ENCODE peak calls at places on chromosomes 6 and 20, in nine cellular contexts. W is T follicular helper cell; N is dorsolateral prefrontal cortex; K is aorta; Z is brain microvascular endothelial cell; B is T-helper 2 cell; O is NCI-H1105; L is effector CD4-positive, alpha-beta T cell; Y is AG04450. V is an unnamed sample.

GRCh38 chr6:12294851-12295536 is 4.8 kb downstream of the EDN1 start:
- DNase-seq in N (no peak), K (no peak), W (no peak), O (no peak), L (no peak), Y (no peak), B (no peak), Z (no peak), V (no peak)

GRCh38 chr6:11538049-11538798 is 675 bp downstream of the TMEM170B start:
- DNase-seq in Z (no peak), O (peak; percentile 14), Y (no peak), N (peak; percentile 61), B (peak; percentile 8), K (peak; percentile 81), W (peak; percentile 7), L (peak; percentile 7), V (peak; percentile 76)

GRCh38 chr6:150076196-150076893 is 7.4 kb upstream of the ULBP3 start:
- DNase-seq in L (no peak), B (no peak), K (no peak), O (no peak), Z (peak; percentile 23), Y (no peak), N (no peak), W (no peak), V (no peak)

GRCh38 chr20:19835533-19836222 is 77.6 kb downstream of the RIN2 start:
- DNase-seq in W (no peak), N (peak; percentile 83), K (no peak), Y (no peak), L (no peak), B (no peak), Z (no peak), O (no peak), V (no peak)

GRCh38 chr20:63318391-63319163 is 25.6 kb downstream of the COL20A1 start:
- DNase-seq in B (no peak), Y (no peak), Z (no peak), L (no peak), K (peak; percentile 67), O (no peak), W (no peak), N (peak; percentile 20), V (peak; percentile 50)

GRCh38 chr20:51352790-51353189 is 189.7 kb downstream of the NFATC2 start:
- DNase-seq in L (no peak), N (no peak), Z (no peak), B (no peak), W (no peak), Y (no peak), O (no peak), K (no peak), V (peak; percentile 32)

GRCh38 chr6:155201461-155202226 is 62.2 kb upstream of the CLDN20 start:
- DNase-seq in O (no peak), L (no peak), Z (peak; percentile 56), Y (peak; percentile 49), B (no peak), K (no peak), W (no peak), N (no peak), V (no peak)

GRCh38 chr20:32238483-32239425 is 31.1 kb downstream of the POFUT1 start:
- DNase-seq in K (peak; percentile 37), O (no peak), Z (no peak), N (no peak), Y (no peak), B (no peak), L (no peak), W (no peak), V (no peak)

GRCh38 chr6:71533939-71534379 is 245.3 kb downstream of the OGFRL1 start:
- DNase-seq in N (no peak), L (no peak), O (no peak), Y (no peak), W (no peak), Z (no peak), K (no peak), B (no peak), V (no peak)

GRCh38 chr6:95352064-95352463 is 225.3 kb upstream of the MANEA start:
- DNase-seq in K (no peak), Z (no peak), O (no peak), Y (no peak), L (no peak), B (no peak), W (no peak), N (no peak), V (no peak)

GRCh38 chr6:68559052-68559451 is 76.0 kb upstream of the ADGRB3 start:
- DNase-seq in K (no peak), Y (no peak), O (peak; percentile 68), W (no peak), B (no peak), N (no peak), Z (no peak), L (no peak), V (no peak)

GRCh38 chr6:113281014-113281810 is 575.9 kb upstream of the MARCKS start:
- DNase-seq in Y (no peak), W (no peak), O (no peak), L (no peak), B (no peak), K (no peak), Z (peak; percentile 12), N (no peak), V (no peak)

GRCh38 chr6:111805511-111806181 is 67.6 kb downstream of the FYN start:
- DNase-seq in Z (peak; percentile 67), L (no peak), N (no peak), K (no peak), Y (no peak), O (no peak), B (no peak), W (no peak), V (no peak)

GRCh38 chr6:128757961-128758360 is 125.0 kb upstream of the LAMA2 start:
- DNase-seq in N (no peak), L (no peak), B (no peak), Y (no peak), O (no peak), W (no peak), K (no peak), Z (no peak), V (no peak)

GRCh38 chr6:137416376-137417109 is 77.7 kb downstream of the OLIG3 start:
- DNase-seq in Y (no peak), O (no peak), N (no peak), Z (peak; percentile 54), W (no peak), K (no peak), B (no peak), L (no peak), V (no peak)

GRCh38 chr6:81814365-81815109 is 62.1 kb upstream of the TENT5A start:
- DNase-seq in B (no peak), Y (no peak), W (no peak), O (no peak), K (no peak), Z (no peak), L (no peak), N (no peak), V (no peak)

GRCh38 chr6:56661298-56661697 is 18.6 kb upstream of the DST start:
- DNase-seq in Z (no peak), K (no peak), L (no peak), W (no peak), B (no peak), Y (no peak), O (no peak), N (no peak), V (no peak)

GRCh38 chr6:145547596-145548325 is 187.6 kb downstream of the EPM2A start:
- DNase-seq in W (no peak), K (no peak), N (no peak), B (no peak), L (no peak), O (no peak), Y (no peak), Z (no peak), V (no peak)

GRCh38 chr20:18972251-18972876 is 158.8 kb downstream of the SCP2D1 start:
- DNase-seq in O (no peak), K (no peak), W (no peak), Z (no peak), Y (no peak), L (no peak), B (no peak), N (no peak), V (no peak)

GRCh38 chr6:48183174-48183573 is 72.2 kb upstream of the PTCHD4 start:
- DNase-seq in O (no peak), W (no peak), N (no peak), Y (no peak), B (no peak), K (no peak), L (no peak), Z (no peak), V (no peak)

GRCh38 chr6:18386302-18386976 is 711 bp upstream of the RNF144B start:
- DNase-seq in L (no peak), O (no peak), K (peak; percentile 84), W (no peak), Y (no peak), B (no peak), N (no peak), Z (no peak), V (no peak)

GRCh38 chr6:46684771-46685170 is 2.9 kb upstream of the TDRD6 start:
- DNase-seq in Z (peak; percentile 32), W (no peak), B (no peak), L (no peak), Y (no peak), O (no peak), K (no peak), N (no peak), V (no peak)

GRCh38 chr6:145350928-145351327 is 384.4 kb downstream of the EPM2A start:
- DNase-seq in W (no peak), K (no peak), N (no peak), L (no peak), O (no peak), Z (no peak), Y (no peak), B (no peak), V (no peak)

GRCh38 chr6:30889921-30890645 is 5.8 kb downstream of the DDR1 start:
- DNase-seq in L (no peak), N (peak; percentile 87), Y (no peak), O (peak; percentile 88), Z (no peak), W (no peak), B (no peak), K (peak; percentile 55), V (peak; percentile 42)

GRCh38 chr20:17466641-17467040 is 64.5 kb downstream of the BFSP1 start:
- DNase-seq in Y (no peak), N (no peak), O (no peak), Z (no peak), L (no peak), W (no peak), K (no peak), B (no peak), V (no peak)

GRCh38 chr6:166304106-166304505 is 4.1 kb downstream of the PRR18 start:
- DNase-seq in Y (no peak), W (no peak), L (no peak), N (no peak), K (no peak), Z (no peak), O (no peak), B (no peak), V (no peak)